ENCODE peak calls at places on chromosomes 1 and 21, in eight cellular contexts. B, V, P, Q, U, G, M and W are unnamed samples.

GRCh38 chr21:39083377-39084008 is 99.8 kb downstream of the PSMG1 start:
- DNase-seq in U (no peak), V (peak), B (no peak), Q (no peak), G (no peak), P (no peak), M (no peak), W (no peak)

GRCh38 chr1:64484651-64485050 is 14.7 kb downstream of the CACHD1 start:
- DNase-seq in V (no peak), U (no peak), B (no peak), M (no peak), Q (no peak), G (no peak), P (no peak), W (no peak)

GRCh38 chr21:44831227-44831626 is 13.4 kb upstream of the SUMO3 start:
- DNase-seq in B (no peak), G (no peak), P (no peak), V (no peak), U (no peak), M (no peak), Q (no peak), W (no peak)

GRCh38 chr1:206782448-206782847 is 10.2 kb upstream of the IL10 start:
- DNase-seq in B (no peak), G (no peak), Q (no peak), P (no peak), V (peak), U (no peak), M (no peak), W (no peak)

GRCh38 chr1:211753649-211754251 is 76.8 kb downstream of the LPGAT1 start:
- DNase-seq in P (no peak), B (no peak), G (no peak), V (no peak), Q (no peak), M (no peak), U (no peak), W (no peak)

GRCh38 chr1:241336335-241336734 is 20.7 kb downstream of the RGS7 start:
- DNase-seq in Q (no peak), B (no peak), P (no peak), M (peak), U (no peak), V (peak), G (peak), W (peak)

GRCh38 chr1:172006660-172007059 is 165.4 kb downstream of the DNM3 start:
- DNase-seq in B (no peak), V (no peak), Q (no peak), G (no peak), M (no peak), U (no peak), P (no peak), W (no peak)

GRCh38 chr1:5447479-5448070 is 544.6 kb downstream of the NPHP4 start:
- DNase-seq in M (no peak), U (no peak), B (no peak), P (no peak), G (no peak), Q (no peak), V (no peak), W (no peak)

GRCh38 chr1:180165509-180166435 is 11.1 kb downstream of the QSOX1 start:
- DNase-seq in B (no peak), U (no peak), G (no peak), Q (no peak), M (no peak), P (no peak), V (no peak), W (no peak)

GRCh38 chr1:43878854-43879253 is 54.7 kb upstream of the ARTN start:
- DNase-seq in B (no peak), P (no peak), Q (no peak), V (no peak), G (no peak), U (no peak), M (no peak), W (no peak)

DNA sequence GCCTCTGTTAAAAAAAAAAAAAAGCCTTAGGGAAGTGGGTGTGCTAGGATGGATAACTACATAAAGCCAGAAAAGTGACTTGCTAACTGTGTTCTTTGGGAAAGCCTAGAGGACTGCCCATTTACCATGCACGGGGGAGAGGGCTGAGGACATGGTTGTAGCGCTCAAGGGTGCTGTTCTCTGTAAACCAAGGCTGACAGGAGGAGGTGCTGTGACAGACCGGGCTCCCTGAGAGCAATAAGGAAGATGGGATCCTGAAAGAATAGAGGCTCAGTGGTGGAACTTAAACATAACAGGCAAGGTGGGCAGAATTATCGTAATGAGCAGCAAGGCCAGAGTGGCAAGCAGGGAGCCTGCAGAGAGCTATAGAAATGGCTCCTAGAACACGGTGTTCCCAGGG is 98.5 kb upstream of the DISP3 start:
- DNase-seq in M (no peak), G (no peak), V (no peak), U (no peak), B (no peak), Q (no peak), P (no peak), W (no peak)
- TF ChIP-seq CTCF in M (no peak), G (no peak), V (no peak), U (no peak), B (no peak), Q (no peak), P (no peak), W (no peak)

GRCh38 chr1:151701515-151701914 is 15.1 kb downstream of the CELF3 start:
- DNase-seq in B (no peak), U (no peak), P (no peak), Q (no peak), G (no peak), V (no peak), M (no peak), W (no peak)

GRCh38 chr1:151704246-151704645 is 12.4 kb downstream of the CELF3 start:
- DNase-seq in Q (no peak), B (no peak), M (no peak), U (no peak), P (no peak), G (no peak), V (no peak), W (no peak)

GRCh38 chr1:151705146-151705545 is 11.5 kb downstream of the CELF3 start:
- DNase-seq in P (no peak), G (no peak), V (no peak), U (no peak), Q (no peak), B (no peak), M (no peak), W (no peak)

GRCh38 chr1:151703813-151704212 is 12.8 kb downstream of the CELF3 start:
- DNase-seq in V (no peak), B (no peak), M (no peak), Q (no peak), G (no peak), P (no peak), U (no peak), W (no peak)

DNA sequence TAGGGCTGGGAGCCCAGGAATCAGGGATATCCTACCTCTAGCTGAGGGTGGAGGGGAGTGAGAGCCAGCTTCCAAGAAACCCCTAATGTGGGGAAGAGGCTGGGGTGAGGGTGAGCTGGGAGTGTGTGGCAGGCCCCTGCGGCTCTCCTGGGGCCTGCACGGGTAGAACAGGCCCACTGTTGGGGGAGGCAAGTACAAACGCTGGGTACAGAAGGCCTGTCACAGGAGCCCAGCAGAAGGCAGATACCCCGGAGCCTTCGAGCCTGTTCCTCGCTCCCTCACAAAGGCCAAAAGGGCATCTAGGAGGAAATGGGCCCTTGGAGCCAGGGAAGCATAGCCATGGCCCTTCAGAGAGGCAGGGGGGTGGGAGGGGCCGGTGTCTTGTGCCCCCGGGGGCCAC is 13.7 kb downstream of the CELF3 start:
- DNase-seq in M (no peak), B (no peak), U (no peak), V (no peak), Q (no peak), P (no peak), G (no peak), W (no peak)
- H3K4me3 ChIP-seq in M (no peak), B (no peak), U (no peak), V (no peak), Q (no peak), P (no peak), G (no peak), W (no peak)

DNA sequence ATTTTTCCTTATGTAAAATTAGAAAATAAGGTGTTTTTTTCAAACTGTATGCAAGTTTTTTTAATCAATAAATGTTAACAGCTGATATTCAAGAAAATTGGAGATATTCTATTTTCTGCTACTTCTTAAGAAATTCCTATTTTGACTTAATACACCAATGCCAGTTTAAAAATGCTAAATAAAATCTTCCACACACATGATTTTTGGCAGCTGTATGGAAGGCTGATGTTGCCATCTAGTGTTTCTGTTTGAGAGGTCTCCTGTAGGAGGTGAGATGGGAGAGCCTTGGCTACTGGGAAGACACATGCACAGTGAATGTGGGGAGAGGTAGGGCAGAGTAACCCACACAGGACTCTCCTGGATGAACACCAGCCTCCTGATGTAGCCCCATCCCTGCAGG is 29.2 kb upstream of the OR2B11 start:
- DNase-seq in V (peak), U (no peak), G (no peak), B (peak), Q (no peak), P (peak), M (peak), W (no peak)
- TF ChIP-seq CTCF in V (peak), U (peak), G (no peak), B (peak), Q (peak), P (peak), M (peak), W (peak)

GRCh38 chr21:23950344-23950743 is 1656.9 kb downstream of the MRPL39 start:
- DNase-seq in G (no peak), P (no peak), Q (no peak), V (no peak), B (no peak), M (no peak), U (no peak), W (no peak)
- H3K4me3 ChIP-seq in G (no peak), P (no peak), Q (no peak), V (no peak), B (no peak), M (no peak), U (no peak), W (no peak)